ENCODE peak calls at places on chromosomes 11 and 22, in eight cellular contexts. One of them, this sample, is unnamed.

GRCh38 chr11:79902493-79902892 is 461.7 kb upstream of the TENM4 start:
- DNase-seq in erythroblast: no peak
- DNase-seq in astrocyte of the spinal cord: no peak
- DNase-seq in stimulated activated CD4-positive, alpha-beta T cell treated with anti-CD3 and anti-CD28 coated beads, Interleukin-15, amount 100 ng/mL, for 48 hours: no peak
- DNase-seq in activated naive CD4-positive, alpha-beta T cell: no peak
- DNase-seq in lower lobe of right lung: no peak
- DNase-seq in ureter: no peak
- DNase-seq in skeletal muscle cell: peak
- DNase-seq in this sample: peak

GRCh38 chr11:102345923-102346322 is 1.1 kb upstream of the BIRC2 start:
- DNase-seq in ureter: no peak
- DNase-seq in astrocyte of the spinal cord: peak
- DNase-seq in erythroblast: peak
- DNase-seq in stimulated activated CD4-positive, alpha-beta T cell treated with anti-CD3 and anti-CD28 coated beads, Interleukin-15, amount 100 ng/mL, for 48 hours: no peak
- DNase-seq in activated naive CD4-positive, alpha-beta T cell: no peak
- DNase-seq in skeletal muscle cell: no peak
- DNase-seq in lower lobe of right lung: no peak
- DNase-seq in this sample: peak

GRCh38 chr11:108965602-108966001 is 300.7 kb downstream of the DDX10 start:
- DNase-seq in stimulated activated CD4-positive, alpha-beta T cell treated with anti-CD3 and anti-CD28 coated beads, Interleukin-15, amount 100 ng/mL, for 48 hours: no peak
- DNase-seq in lower lobe of right lung: no peak
- DNase-seq in activated naive CD4-positive, alpha-beta T cell: no peak
- DNase-seq in ureter: no peak
- DNase-seq in astrocyte of the spinal cord: peak
- DNase-seq in skeletal muscle cell: peak
- DNase-seq in erythroblast: no peak
- DNase-seq in this sample: peak

GRCh38 chr22:30863161-30863833 is 105.3 kb downstream of the MORC2 start:
- DNase-seq in lower lobe of right lung: no peak
- DNase-seq in skeletal muscle cell: no peak
- DNase-seq in ureter: peak
- DNase-seq in erythroblast: no peak
- DNase-seq in astrocyte of the spinal cord: no peak
- DNase-seq in activated naive CD4-positive, alpha-beta T cell: no peak
- DNase-seq in stimulated activated CD4-positive, alpha-beta T cell treated with anti-CD3 and anti-CD28 coated beads, Interleukin-15, amount 100 ng/mL, for 48 hours: no peak
- DNase-seq in this sample: peak

GRCh38 chr22:46789992-46790391 is 27.5 kb downstream of the TBC1D22A start:
- DNase-seq in erythroblast: no peak
- DNase-seq in skeletal muscle cell: no peak
- DNase-seq in astrocyte of the spinal cord: no peak
- DNase-seq in stimulated activated CD4-positive, alpha-beta T cell treated with anti-CD3 and anti-CD28 coated beads, Interleukin-15, amount 100 ng/mL, for 48 hours: no peak
- DNase-seq in lower lobe of right lung: no peak
- DNase-seq in ureter: no peak
- DNase-seq in activated naive CD4-positive, alpha-beta T cell: no peak
- DNase-seq in this sample: no peak

GRCh38 chr11:124832571-124832970 is 32.4 kb upstream of the MSANTD2 start:
- DNase-seq in activated naive CD4-positive, alpha-beta T cell: no peak
- DNase-seq in ureter: no peak
- DNase-seq in skeletal muscle cell: no peak
- DNase-seq in erythroblast: no peak
- DNase-seq in astrocyte of the spinal cord: no peak
- DNase-seq in lower lobe of right lung: no peak
- DNase-seq in stimulated activated CD4-positive, alpha-beta T cell treated with anti-CD3 and anti-CD28 coated beads, Interleukin-15, amount 100 ng/mL, for 48 hours: no peak
- DNase-seq in this sample: no peak

GRCh38 chr22:18044548-18045271 is 20.3 kb upstream of the MICAL3 start:
- DNase-seq in astrocyte of the spinal cord: peak
- DNase-seq in lower lobe of right lung: no peak
- DNase-seq in erythroblast: no peak
- DNase-seq in skeletal muscle cell: no peak
- DNase-seq in ureter: no peak
- DNase-seq in activated naive CD4-positive, alpha-beta T cell: no peak
- DNase-seq in stimulated activated CD4-positive, alpha-beta T cell treated with anti-CD3 and anti-CD28 coated beads, Interleukin-15, amount 100 ng/mL, for 48 hours: no peak
- DNase-seq in this sample: peak

GRCh38 chr11:116870054-116870453 is 32.6 kb upstream of the APOA1 start:
- DNase-seq in skeletal muscle cell: no peak
- DNase-seq in astrocyte of the spinal cord: no peak
- DNase-seq in lower lobe of right lung: no peak
- DNase-seq in activated naive CD4-positive, alpha-beta T cell: no peak
- DNase-seq in erythroblast: no peak
- DNase-seq in stimulated activated CD4-positive, alpha-beta T cell treated with anti-CD3 and anti-CD28 coated beads, Interleukin-15, amount 100 ng/mL, for 48 hours: no peak
- DNase-seq in ureter: no peak
- DNase-seq in this sample: no peak

GRCh38 chr11:67795746-67796145 is 121.3 kb upstream of the ALDH3B2 start:
- DNase-seq in erythroblast: no peak
- DNase-seq in stimulated activated CD4-positive, alpha-beta T cell treated with anti-CD3 and anti-CD28 coated beads, Interleukin-15, amount 100 ng/mL, for 48 hours: no peak
- DNase-seq in ureter: no peak
- DNase-seq in lower lobe of right lung: no peak
- DNase-seq in activated naive CD4-positive, alpha-beta T cell: no peak
- DNase-seq in skeletal muscle cell: no peak
- DNase-seq in astrocyte of the spinal cord: no peak
- DNase-seq in this sample: no peak

GRCh38 chr22:49582171-49582570 is 245.5 kb downstream of the BRD1 start:
- DNase-seq in lower lobe of right lung: no peak
- DNase-seq in activated naive CD4-positive, alpha-beta T cell: no peak
- DNase-seq in skeletal muscle cell: no peak
- DNase-seq in erythroblast: no peak
- DNase-seq in ureter: no peak
- DNase-seq in astrocyte of the spinal cord: no peak
- DNase-seq in stimulated activated CD4-positive, alpha-beta T cell treated with anti-CD3 and anti-CD28 coated beads, Interleukin-15, amount 100 ng/mL, for 48 hours: no peak
- DNase-seq in this sample: no peak

GRCh38 chr11:57432714-57433163 is 5.8 kb upstream of the SLC43A3 start:
- DNase-seq in astrocyte of the spinal cord: peak
- DNase-seq in erythroblast: peak
- DNase-seq in skeletal muscle cell: peak
- DNase-seq in stimulated activated CD4-positive, alpha-beta T cell treated with anti-CD3 and anti-CD28 coated beads, Interleukin-15, amount 100 ng/mL, for 48 hours: no peak
- DNase-seq in lower lobe of right lung: peak
- DNase-seq in ureter: no peak
- DNase-seq in activated naive CD4-positive, alpha-beta T cell: no peak
- DNase-seq in this sample: peak

GRCh38 chr11:62166371-62166770 is 23.6 kb upstream of the SCGB1D1 start:
- DNase-seq in erythroblast: no peak
- DNase-seq in stimulated activated CD4-positive, alpha-beta T cell treated with anti-CD3 and anti-CD28 coated beads, Interleukin-15, amount 100 ng/mL, for 48 hours: no peak
- DNase-seq in activated naive CD4-positive, alpha-beta T cell: no peak
- DNase-seq in ureter: no peak
- DNase-seq in astrocyte of the spinal cord: no peak
- DNase-seq in skeletal muscle cell: no peak
- DNase-seq in lower lobe of right lung: no peak
- DNase-seq in this sample: no peak

GRCh38 chr11:73225001-73225686 is 7.1 kb downstream of the P2RY2 start:
- DNase-seq in erythroblast: no peak
- DNase-seq in astrocyte of the spinal cord: no peak
- DNase-seq in ureter: no peak
- DNase-seq in skeletal muscle cell: no peak
- DNase-seq in stimulated activated CD4-positive, alpha-beta T cell treated with anti-CD3 and anti-CD28 coated beads, Interleukin-15, amount 100 ng/mL, for 48 hours: no peak
- DNase-seq in activated naive CD4-positive, alpha-beta T cell: no peak
- DNase-seq in lower lobe of right lung: peak
- DNase-seq in this sample: no peak

GRCh38 chr11:12276831-12277475 is 100.4 kb upstream of the PARVA start:
- DNase-seq in stimulated activated CD4-positive, alpha-beta T cell treated with anti-CD3 and anti-CD28 coated beads, Interleukin-15, amount 100 ng/mL, for 48 hours: no peak
- DNase-seq in ureter: peak
- DNase-seq in astrocyte of the spinal cord: no peak
- DNase-seq in skeletal muscle cell: no peak
- DNase-seq in erythroblast: no peak
- DNase-seq in activated naive CD4-positive, alpha-beta T cell: no peak
- DNase-seq in lower lobe of right lung: no peak
- DNase-seq in this sample: no peak

GRCh38 chr11:125304111-125304639 is 139.6 kb downstream of the PKNOX2 start:
- DNase-seq in lower lobe of right lung: no peak
- DNase-seq in erythroblast: no peak
- DNase-seq in stimulated activated CD4-positive, alpha-beta T cell treated with anti-CD3 and anti-CD28 coated beads, Interleukin-15, amount 100 ng/mL, for 48 hours: no peak
- DNase-seq in activated naive CD4-positive, alpha-beta T cell: no peak
- DNase-seq in astrocyte of the spinal cord: no peak
- DNase-seq in skeletal muscle cell: no peak
- DNase-seq in ureter: no peak
- DNase-seq in this sample: no peak

GRCh38 chr11:34266090-34266912 is 91.5 kb downstream of the ABTB2 start:
- DNase-seq in astrocyte of the spinal cord: peak
- DNase-seq in lower lobe of right lung: no peak
- DNase-seq in skeletal muscle cell: peak
- DNase-seq in stimulated activated CD4-positive, alpha-beta T cell treated with anti-CD3 and anti-CD28 coated beads, Interleukin-15, amount 100 ng/mL, for 48 hours: no peak
- DNase-seq in erythroblast: no peak
- DNase-seq in ureter: peak
- DNase-seq in activated naive CD4-positive, alpha-beta T cell: no peak
- DNase-seq in this sample: peak

GRCh38 chr22:45774016-45774670 is 102.5 kb downstream of the ATXN10 start:
- DNase-seq in lower lobe of right lung: no peak
- DNase-seq in erythroblast: no peak
- DNase-seq in activated naive CD4-positive, alpha-beta T cell: no peak
- DNase-seq in stimulated activated CD4-positive, alpha-beta T cell treated with anti-CD3 and anti-CD28 coated beads, Interleukin-15, amount 100 ng/mL, for 48 hours: no peak
- DNase-seq in skeletal muscle cell: no peak
- DNase-seq in ureter: no peak
- DNase-seq in astrocyte of the spinal cord: no peak
- DNase-seq in this sample: no peak

GRCh38 chr11:2303627-2304155 is 1.9 kb downstream of the TSPAN32 start:
- DNase-seq in stimulated activated CD4-positive, alpha-beta T cell treated with anti-CD3 and anti-CD28 coated beads, Interleukin-15, amount 100 ng/mL, for 48 hours: no peak
- DNase-seq in skeletal muscle cell: no peak
- DNase-seq in erythroblast: peak
- DNase-seq in lower lobe of right lung: peak
- DNase-seq in activated naive CD4-positive, alpha-beta T cell: no peak
- DNase-seq in ureter: no peak
- DNase-seq in astrocyte of the spinal cord: no peak
- DNase-seq in this sample: no peak

GRCh38 chr11:125372088-125372487 is 124.0 kb downstream of the FEZ1 start:
- DNase-seq in stimulated activated CD4-positive, alpha-beta T cell treated with anti-CD3 and anti-CD28 coated beads, Interleukin-15, amount 100 ng/mL, for 48 hours: no peak
- DNase-seq in astrocyte of the spinal cord: no peak
- DNase-seq in skeletal muscle cell: no peak
- DNase-seq in erythroblast: no peak
- DNase-seq in activated naive CD4-positive, alpha-beta T cell: no peak
- DNase-seq in ureter: no peak
- DNase-seq in lower lobe of right lung: no peak
- DNase-seq in this sample: no peak

GRCh38 chr11:67372993-67373915 is at the start of gene CLCF1:
- DNase-seq in skeletal muscle cell: peak
- DNase-seq in erythroblast: peak
- DNase-seq in lower lobe of right lung: peak
- DNase-seq in activated naive CD4-positive, alpha-beta T cell: peak
- DNase-seq in astrocyte of the spinal cord: peak
- DNase-seq in ureter: no peak
- DNase-seq in stimulated activated CD4-positive, alpha-beta T cell treated with anti-CD3 and anti-CD28 coated beads, Interleukin-15, amount 100 ng/mL, for 48 hours: no peak
- DNase-seq in this sample: peak

GRCh38 chr11:45096636-45097035 is 49.8 kb upstream of the PRDM11 start:
- DNase-seq in lower lobe of right lung: no peak
- DNase-seq in activated naive CD4-positive, alpha-beta T cell: no peak
- DNase-seq in erythroblast: no peak
- DNase-seq in astrocyte of the spinal cord: no peak
- DNase-seq in stimulated activated CD4-positive, alpha-beta T cell treated with anti-CD3 and anti-CD28 coated beads, Interleukin-15, amount 100 ng/mL, for 48 hours: no peak
- DNase-seq in skeletal muscle cell: no peak
- DNase-seq in ureter: peak
- DNase-seq in this sample: no peak

GRCh38 chr11:114308689-114309089 is 12.5 kb downstream of the NNMT start:
- DNase-seq in astrocyte of the spinal cord: peak
- DNase-seq in lower lobe of right lung: no peak
- DNase-seq in ureter: no peak
- DNase-seq in erythroblast: no peak
- DNase-seq in skeletal muscle cell: peak
- DNase-seq in stimulated activated CD4-positive, alpha-beta T cell treated with anti-CD3 and anti-CD28 coated beads, Interleukin-15, amount 100 ng/mL, for 48 hours: no peak
- DNase-seq in activated naive CD4-positive, alpha-beta T cell: no peak
- DNase-seq in this sample: no peak

GRCh38 chr11:133917921-133918605 is 38.7 kb downstream of the IGSF9B start:
- DNase-seq in ureter: no peak
- DNase-seq in skeletal muscle cell: no peak
- DNase-seq in erythroblast: no peak
- DNase-seq in activated naive CD4-positive, alpha-beta T cell: no peak
- DNase-seq in lower lobe of right lung: no peak
- DNase-seq in stimulated activated CD4-positive, alpha-beta T cell treated with anti-CD3 and anti-CD28 coated beads, Interleukin-15, amount 100 ng/mL, for 48 hours: no peak
- DNase-seq in astrocyte of the spinal cord: no peak
- DNase-seq in this sample: no peak

GRCh38 chr11:113082501-113082900 is 121.3 kb downstream of the NCAM1 start:
- DNase-seq in stimulated activated CD4-positive, alpha-beta T cell treated with anti-CD3 and anti-CD28 coated beads, Interleukin-15, amount 100 ng/mL, for 48 hours: no peak
- DNase-seq in skeletal muscle cell: no peak
- DNase-seq in lower lobe of right lung: no peak
- DNase-seq in activated naive CD4-positive, alpha-beta T cell: no peak
- DNase-seq in astrocyte of the spinal cord: no peak
- DNase-seq in ureter: no peak
- DNase-seq in erythroblast: no peak
- DNase-seq in this sample: no peak

GRCh38 chr11:2755071-2755470 is 55.3 kb upstream of the KCNQ1OT1 start:
- DNase-seq in skeletal muscle cell: no peak
- DNase-seq in astrocyte of the spinal cord: no peak
- DNase-seq in stimulated activated CD4-positive, alpha-beta T cell treated with anti-CD3 and anti-CD28 coated beads, Interleukin-15, amount 100 ng/mL, for 48 hours: no peak
- DNase-seq in activated naive CD4-positive, alpha-beta T cell: no peak
- DNase-seq in lower lobe of right lung: peak
- DNase-seq in ureter: no peak
- DNase-seq in erythroblast: no peak
- DNase-seq in this sample: no peak

GRCh38 chr11:6617315-6617781 is 1.9 kb downstream of the TPP1 start:
- DNase-seq in ureter: no peak
- DNase-seq in activated naive CD4-positive, alpha-beta T cell: no peak
- DNase-seq in skeletal muscle cell: no peak
- DNase-seq in astrocyte of the spinal cord: no peak
- DNase-seq in lower lobe of right lung: no peak
- DNase-seq in stimulated activated CD4-positive, alpha-beta T cell treated with anti-CD3 and anti-CD28 coated beads, Interleukin-15, amount 100 ng/mL, for 48 hours: no peak
- DNase-seq in erythroblast: no peak
- DNase-seq in this sample: no peak

GRCh38 chr22:46010177-46010867 is 33.4 kb upstream of the WNT7B start:
- DNase-seq in activated naive CD4-positive, alpha-beta T cell: no peak
- DNase-seq in stimulated activated CD4-positive, alpha-beta T cell treated with anti-CD3 and anti-CD28 coated beads, Interleukin-15, amount 100 ng/mL, for 48 hours: no peak
- DNase-seq in erythroblast: no peak
- DNase-seq in astrocyte of the spinal cord: peak
- DNase-seq in skeletal muscle cell: no peak
- DNase-seq in ureter: no peak
- DNase-seq in lower lobe of right lung: peak
- DNase-seq in this sample: peak

GRCh38 chr11:30775123-30775522 is 189.0 kb upstream of the MPPED2 start:
- DNase-seq in activated naive CD4-positive, alpha-beta T cell: no peak
- DNase-seq in skeletal muscle cell: no peak
- DNase-seq in lower lobe of right lung: no peak
- DNase-seq in ureter: no peak
- DNase-seq in erythroblast: no peak
- DNase-seq in stimulated activated CD4-positive, alpha-beta T cell treated with anti-CD3 and anti-CD28 coated beads, Interleukin-15, amount 100 ng/mL, for 48 hours: no peak
- DNase-seq in astrocyte of the spinal cord: no peak
- DNase-seq in this sample: no peak

GRCh38 chr11:36333468-36333867 is 37.4 kb downstream of the PRR5L start:
- DNase-seq in ureter: no peak
- DNase-seq in lower lobe of right lung: no peak
- DNase-seq in astrocyte of the spinal cord: no peak
- DNase-seq in activated naive CD4-positive, alpha-beta T cell: no peak
- DNase-seq in skeletal muscle cell: peak
- DNase-seq in erythroblast: no peak
- DNase-seq in stimulated activated CD4-positive, alpha-beta T cell treated with anti-CD3 and anti-CD28 coated beads, Interleukin-15, amount 100 ng/mL, for 48 hours: no peak
- DNase-seq in this sample: peak

GRCh38 chr11:121661796-121662508 is 209.2 kb upstream of the SORL1-AS1 start:
- DNase-seq in activated naive CD4-positive, alpha-beta T cell: no peak
- DNase-seq in lower lobe of right lung: no peak
- DNase-seq in ureter: no peak
- DNase-seq in astrocyte of the spinal cord: peak
- DNase-seq in skeletal muscle cell: peak
- DNase-seq in stimulated activated CD4-positive, alpha-beta T cell treated with anti-CD3 and anti-CD28 coated beads, Interleukin-15, amount 100 ng/mL, for 48 hours: no peak
- DNase-seq in erythroblast: no peak
- DNase-seq in this sample: peak

This sample was measured in IMR-90.